ENCODE peak calls at places on chromosomes 3 and 15, in six cellular contexts. One of them, this sample, is unnamed.

GRCh38 chr3:129304553-129305222 is 26.0 kb downstream of the HMCES start:
- DNase-seq in activated CD4-positive, alpha-beta T cell treated with anti-CD3 and anti-CD28 coated beads, Interleukin-2, amount 10 ng/mL, durations not matched to agents 7 days and 5 days: no peak
- DNase-seq in fibroblast of gingiva: no peak
- DNase-seq in ACHN: no peak
- DNase-seq in stomach: no peak
- DNase-seq in smooth muscle cell of the brain vasculature: no peak
- DNase-seq in this sample: peak

GRCh38 chr3:50525987-50526386 is 22.6 kb upstream of the CACNA2D2 start:
- DNase-seq in stomach: peak
- DNase-seq in ACHN: peak
- DNase-seq in smooth muscle cell of the brain vasculature: no peak
- DNase-seq in fibroblast of gingiva: no peak
- DNase-seq in activated CD4-positive, alpha-beta T cell treated with anti-CD3 and anti-CD28 coated beads, Interleukin-2, amount 10 ng/mL, durations not matched to agents 7 days and 5 days: peak
- DNase-seq in this sample: no peak

GRCh38 chr3:178833696-178834095 is 237.9 kb downstream of the ZMAT3 start:
- DNase-seq in ACHN: no peak
- DNase-seq in smooth muscle cell of the brain vasculature: no peak
- DNase-seq in activated CD4-positive, alpha-beta T cell treated with anti-CD3 and anti-CD28 coated beads, Interleukin-2, amount 10 ng/mL, durations not matched to agents 7 days and 5 days: no peak
- DNase-seq in stomach: no peak
- DNase-seq in fibroblast of gingiva: no peak
- DNase-seq in this sample: no peak

GRCh38 chr3:129348734-129349133 is 70.1 kb downstream of the HMCES start:
- DNase-seq in stomach: no peak
- DNase-seq in smooth muscle cell of the brain vasculature: no peak
- DNase-seq in activated CD4-positive, alpha-beta T cell treated with anti-CD3 and anti-CD28 coated beads, Interleukin-2, amount 10 ng/mL, durations not matched to agents 7 days and 5 days: no peak
- DNase-seq in fibroblast of gingiva: no peak
- DNase-seq in ACHN: no peak
- DNase-seq in this sample: no peak

GRCh38 chr3:101633186-101633585 is 43.7 kb downstream of the ZBTB11 start:
- DNase-seq in fibroblast of gingiva: no peak
- DNase-seq in smooth muscle cell of the brain vasculature: no peak
- DNase-seq in stomach: no peak
- DNase-seq in activated CD4-positive, alpha-beta T cell treated with anti-CD3 and anti-CD28 coated beads, Interleukin-2, amount 10 ng/mL, durations not matched to agents 7 days and 5 days: no peak
- DNase-seq in ACHN: no peak
- DNase-seq in this sample: no peak

GRCh38 chr15:31047437-31047836 is 54.1 kb downstream of the TRPM1 start:
- DNase-seq in ACHN: no peak
- DNase-seq in stomach: no peak
- DNase-seq in fibroblast of gingiva: no peak
- DNase-seq in activated CD4-positive, alpha-beta T cell treated with anti-CD3 and anti-CD28 coated beads, Interleukin-2, amount 10 ng/mL, durations not matched to agents 7 days and 5 days: no peak
- DNase-seq in smooth muscle cell of the brain vasculature: no peak
- DNase-seq in this sample: no peak

GRCh38 chr3:182364723-182365650 is 428.3 kb upstream of the ATP11B start:
- DNase-seq in activated CD4-positive, alpha-beta T cell treated with anti-CD3 and anti-CD28 coated beads, Interleukin-2, amount 10 ng/mL, durations not matched to agents 7 days and 5 days: no peak
- DNase-seq in stomach: peak
- DNase-seq in fibroblast of gingiva: no peak
- DNase-seq in smooth muscle cell of the brain vasculature: no peak
- DNase-seq in ACHN: no peak
- DNase-seq in this sample: no peak

GRCh38 chr3:168034152-168034928 is 61.4 kb downstream of the GOLIM4 start:
- DNase-seq in stomach: no peak
- DNase-seq in activated CD4-positive, alpha-beta T cell treated with anti-CD3 and anti-CD28 coated beads, Interleukin-2, amount 10 ng/mL, durations not matched to agents 7 days and 5 days: no peak
- DNase-seq in ACHN: peak
- DNase-seq in fibroblast of gingiva: peak
- DNase-seq in smooth muscle cell of the brain vasculature: no peak
- DNase-seq in this sample: no peak

GRCh38 chr15:89090791-89091666 is 2.8 kb downstream of the ABHD2 start:
- DNase-seq in activated CD4-positive, alpha-beta T cell treated with anti-CD3 and anti-CD28 coated beads, Interleukin-2, amount 10 ng/mL, durations not matched to agents 7 days and 5 days: peak
- DNase-seq in smooth muscle cell of the brain vasculature: no peak
- DNase-seq in ACHN: peak
- DNase-seq in stomach: peak
- DNase-seq in fibroblast of gingiva: peak
- DNase-seq in this sample: peak

GRCh38 chr3:46214751-46215352 is 6.7 kb upstream of the CCR1 start:
- DNase-seq in fibroblast of gingiva: no peak
- DNase-seq in smooth muscle cell of the brain vasculature: no peak
- DNase-seq in stomach: peak
- DNase-seq in ACHN: peak
- DNase-seq in activated CD4-positive, alpha-beta T cell treated with anti-CD3 and anti-CD28 coated beads, Interleukin-2, amount 10 ng/mL, durations not matched to agents 7 days and 5 days: no peak
- DNase-seq in this sample: no peak

GRCh38 chr15:53564647-53565046 is 194.8 kb downstream of the WDR72 start:
- DNase-seq in smooth muscle cell of the brain vasculature: no peak
- DNase-seq in activated CD4-positive, alpha-beta T cell treated with anti-CD3 and anti-CD28 coated beads, Interleukin-2, amount 10 ng/mL, durations not matched to agents 7 days and 5 days: no peak
- DNase-seq in ACHN: no peak
- DNase-seq in fibroblast of gingiva: no peak
- DNase-seq in stomach: no peak
- DNase-seq in this sample: no peak

GRCh38 chr15:25775317-25775912 is 87.7 kb downstream of the ATP10A start:
- DNase-seq in activated CD4-positive, alpha-beta T cell treated with anti-CD3 and anti-CD28 coated beads, Interleukin-2, amount 10 ng/mL, durations not matched to agents 7 days and 5 days: no peak
- DNase-seq in stomach: peak
- DNase-seq in fibroblast of gingiva: peak
- DNase-seq in ACHN: peak
- DNase-seq in smooth muscle cell of the brain vasculature: no peak
- DNase-seq in this sample: peak

GRCh38 chr15:99474041-99474906 is 91.5 kb upstream of the MEF2A start:
- DNase-seq in stomach: no peak
- DNase-seq in activated CD4-positive, alpha-beta T cell treated with anti-CD3 and anti-CD28 coated beads, Interleukin-2, amount 10 ng/mL, durations not matched to agents 7 days and 5 days: peak
- DNase-seq in smooth muscle cell of the brain vasculature: no peak
- DNase-seq in ACHN: no peak
- DNase-seq in fibroblast of gingiva: no peak
- DNase-seq in this sample: no peak

GRCh38 chr3:134708025-134708597 is 57.3 kb upstream of the KY start:
- DNase-seq in fibroblast of gingiva: no peak
- DNase-seq in stomach: no peak
- DNase-seq in smooth muscle cell of the brain vasculature: no peak
- DNase-seq in activated CD4-positive, alpha-beta T cell treated with anti-CD3 and anti-CD28 coated beads, Interleukin-2, amount 10 ng/mL, durations not matched to agents 7 days and 5 days: no peak
- DNase-seq in ACHN: no peak
- DNase-seq in this sample: no peak

GRCh38 chr3:181103605-181104004 is 114.1 kb upstream of the DNAJC19 start:
- DNase-seq in fibroblast of gingiva: no peak
- DNase-seq in stomach: no peak
- DNase-seq in activated CD4-positive, alpha-beta T cell treated with anti-CD3 and anti-CD28 coated beads, Interleukin-2, amount 10 ng/mL, durations not matched to agents 7 days and 5 days: peak
- DNase-seq in smooth muscle cell of the brain vasculature: no peak
- DNase-seq in ACHN: peak
- DNase-seq in this sample: peak

GRCh38 chr3:38094999-38095398 is 41.9 kb downstream of the ACAA1 start:
- DNase-seq in ACHN: no peak
- DNase-seq in stomach: no peak
- DNase-seq in activated CD4-positive, alpha-beta T cell treated with anti-CD3 and anti-CD28 coated beads, Interleukin-2, amount 10 ng/mL, durations not matched to agents 7 days and 5 days: no peak
- DNase-seq in smooth muscle cell of the brain vasculature: no peak
- DNase-seq in fibroblast of gingiva: no peak
- DNase-seq in this sample: no peak

GRCh38 chr15:42879390-42879912 is 41.1 kb downstream of the TTBK2 start:
- DNase-seq in smooth muscle cell of the brain vasculature: no peak
- DNase-seq in fibroblast of gingiva: no peak
- DNase-seq in stomach: no peak
- DNase-seq in ACHN: no peak
- DNase-seq in activated CD4-positive, alpha-beta T cell treated with anti-CD3 and anti-CD28 coated beads, Interleukin-2, amount 10 ng/mL, durations not matched to agents 7 days and 5 days: no peak
- DNase-seq in this sample: no peak

GRCh38 chr15:42156266-42156922 is at the start of gene PLA2G4F:
- DNase-seq in activated CD4-positive, alpha-beta T cell treated with anti-CD3 and anti-CD28 coated beads, Interleukin-2, amount 10 ng/mL, durations not matched to agents 7 days and 5 days: no peak
- DNase-seq in fibroblast of gingiva: no peak
- DNase-seq in smooth muscle cell of the brain vasculature: no peak
- DNase-seq in ACHN: no peak
- DNase-seq in stomach: peak
- DNase-seq in this sample: peak